ENCODE peak calls at places on chromosomes 6 and 20, in ten cellular contexts. H is IMR-90, C is breast epithelium, R is fibroblast of lung, T is dorsolateral prefrontal cortex, F is AG04450, Y is PC-9, E is sigmoid colon, X is thoracic aorta, V is epithelial cell of esophagus. D is an unnamed sample.

GRCh38 chr20:2116170-2116940 is 14.7 kb downstream of the STK35 start:
- DNase-seq in H (no peak), C (no peak), R (no peak), T (no peak), F (no peak), Y (no peak), E (no peak), X (no peak), V (no peak), D (no peak)

GRCh38 chr6:17585766-17586502 is 14.2 kb upstream of the FAM8A1 start:
- DNase-seq in H (no peak), C (no peak), R (no peak), T (no peak), F (no peak), Y (no peak), E (no peak), X (no peak), V (peak; percentile 53), D (no peak)

GRCh38 chr20:12044969-12045368 is 127.3 kb downstream of the BTBD3 start:
- DNase-seq in H (no peak), C (no peak), R (no peak), T (no peak), F (no peak), Y (no peak), E (no peak), X (no peak), V (no peak), D (no peak)

GRCh38 chr6:26520088-26520839 is 17.9 kb upstream of the HMGN4 start:
- DNase-seq in H (no peak), C (no peak), R (no peak), T (no peak), F (no peak), Y (no peak), E (peak; percentile 84), X (no peak), V (no peak), D (no peak)

GRCh38 chr6:4676016-4676415 is 100.2 kb upstream of the CDYL start:
- DNase-seq in H (no peak), C (no peak), R (no peak), T (no peak), F (no peak), Y (no peak), E (no peak), X (no peak), V (no peak), D (no peak)

GRCh38 chr6:48835421-48835958 is 627.6 kb downstream of the MMUT start:
- DNase-seq in H (no peak), C (no peak), R (peak; percentile 62), T (no peak), F (no peak), Y (peak; percentile 13), E (no peak), X (no peak), V (no peak), D (peak; percentile 47)

GRCh38 chr6:116278853-116279231 is 888 bp downstream of the TSPYL1 start:
- DNase-seq in H (peak; percentile 39), C (no peak), R (peak; percentile 58), T (no peak), F (no peak), Y (no peak), E (peak; percentile 88), X (no peak), V (peak; percentile 35), D (peak; percentile 59)

GRCh38 chr20:17498641-17499040 is 32.5 kb downstream of the BFSP1 start:
- DNase-seq in H (no peak), C (peak; percentile 3), R (no peak), T (no peak), F (no peak), Y (no peak), E (peak; percentile 35), X (no peak), V (peak; percentile 3), D (no peak)

GRCh38 chr20:58481541-58482021 is 33.6 kb downstream of the APCDD1L start:
- DNase-seq in H (no peak), C (no peak), R (peak; percentile 59), T (no peak), F (no peak), Y (peak; percentile 49), E (no peak), X (no peak), V (peak; percentile 46), D (peak; percentile 32)

GRCh38 chr6:3731700-3732099 is 19.8 kb downstream of the PXDC1 start:
- DNase-seq in H (no peak), C (peak; percentile 52), R (no peak), T (no peak), F (no peak), Y (no peak), E (no peak), X (no peak), V (no peak), D (no peak)

GRCh38 chr6:43910149-43910637 is 140.2 kb downstream of the VEGFA start:
- DNase-seq in H (no peak), C (no peak), R (no peak), T (no peak), F (no peak), Y (no peak), E (no peak), X (no peak), V (no peak), D (no peak)

GRCh38 chr6:154726887-154727286 is 6.3 kb upstream of the SCAF8 start:
- DNase-seq in H (no peak), C (no peak), R (no peak), T (no peak), F (no peak), Y (no peak), E (no peak), X (no peak), V (no peak), D (no peak)

GRCh38 chr6:47964994-47965393 is 146.0 kb downstream of the PTCHD4 start:
- DNase-seq in H (no peak), C (no peak), R (no peak), T (no peak), F (no peak), Y (no peak), E (no peak), X (no peak), V (no peak), D (no peak)

GRCh38 chr20:54043044-54043967 is 27.1 kb downstream of the BCAS1 start:
- DNase-seq in H (no peak), C (no peak), R (no peak), T (no peak), F (no peak), Y (no peak), E (no peak), X (no peak), V (peak; percentile 74), D (no peak)

GRCh38 chr6:75546401-75546800 is 52.8 kb upstream of the FILIP1 start:
- DNase-seq in H (peak; percentile 35), C (no peak), R (peak; percentile 64), T (no peak), F (no peak), Y (no peak), E (no peak), X (no peak), V (peak; percentile 35), D (peak; percentile 60)

GRCh38 chr6:152428126-152428525 is 209.0 kb downstream of the SYNE1 start:
- DNase-seq in H (peak; percentile 1), C (no peak), R (no peak), T (no peak), F (no peak), Y (no peak), E (no peak), X (no peak), V (peak; percentile 24), D (peak; percentile 63)

DNA sequence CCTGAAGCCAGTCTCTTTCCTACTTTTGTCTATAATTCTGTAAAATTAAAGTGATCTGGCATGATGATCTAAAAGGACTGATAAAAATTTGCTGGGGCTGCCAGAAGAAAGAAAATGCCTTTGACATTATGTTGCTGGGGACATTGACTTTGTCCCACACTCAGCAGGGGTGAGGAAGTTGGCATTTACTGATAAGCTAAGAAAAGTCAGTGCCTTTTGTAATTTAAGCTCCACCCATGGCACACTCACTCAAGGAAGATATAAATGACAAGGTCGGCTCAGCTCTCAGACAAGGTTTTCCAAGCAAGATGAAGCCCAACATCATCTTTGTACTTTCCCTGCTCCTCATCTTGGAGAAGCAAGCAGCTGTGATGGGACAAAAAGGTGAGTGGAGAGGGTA is at the start of gene SEMG1:
- DNase-seq in H (no peak), C (no peak), R (no peak), T (no peak), F (no peak), Y (no peak), E (no peak), X (no peak), V (no peak), D (no peak)
- H3K4me3 ChIP-seq in H (no peak within 1 kb of the TSS), C (no peak within 1 kb of the TSS), R (no peak within 1 kb of the TSS), T (no peak within 1 kb of the TSS), F (no peak within 1 kb of the TSS), Y (no peak within 1 kb of the TSS), E (no peak within 1 kb of the TSS), X (no peak within 1 kb of the TSS), V (no peak within 1 kb of the TSS), D (no peak within 1 kb of the TSS)

DNA sequence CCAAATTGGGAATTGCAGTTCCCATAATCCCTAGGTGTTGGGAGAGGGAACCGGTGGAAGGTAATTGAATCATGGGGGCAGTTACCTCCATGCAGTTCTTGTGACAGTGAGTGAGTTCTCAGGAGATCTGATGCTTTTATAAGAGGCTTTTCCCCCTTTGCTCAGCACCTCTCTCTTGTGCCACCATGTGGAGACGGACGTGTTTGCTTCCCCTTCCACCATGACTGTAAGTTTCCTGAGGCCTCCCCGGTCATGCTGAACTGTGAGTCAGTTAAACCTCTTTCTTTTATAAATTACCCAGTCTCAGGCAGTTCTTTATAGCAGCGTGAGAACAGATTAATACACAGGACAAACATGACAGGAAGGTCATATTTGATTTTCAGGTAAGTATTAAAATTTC is 25.3 kb upstream of the HECA start:
- DNase-seq in H (peak; percentile 12), C (no peak), R (peak; percentile 35), T (no peak), F (no peak), Y (no peak), E (no peak), X (no peak), V (no peak), D (peak; percentile 27)
- TF ChIP-seq CTCF in H (peak; percentile 20), C (no peak), R (peak; percentile 40), T (no peak), F (peak; percentile 38), Y (no peak), E (no peak), X (no peak), V (no peak), D (peak; percentile 8)

GRCh38 chr6:8973395-8973794 is 538.0 kb upstream of the SLC35B3 start:
- DNase-seq in H (no peak), C (no peak), R (no peak), T (no peak), F (no peak), Y (no peak), E (no peak), X (no peak), V (no peak), D (no peak)
- H3K4me3 ChIP-seq in H (no peak overlapping the region), C (no peak overlapping the region), R (no peak overlapping the region), T (no peak overlapping the region), F (no peak overlapping the region), Y (no peak overlapping the region), E (no peak overlapping the region), X (no peak overlapping the region), V (no peak overlapping the region), D (no peak overlapping the region)

DNA sequence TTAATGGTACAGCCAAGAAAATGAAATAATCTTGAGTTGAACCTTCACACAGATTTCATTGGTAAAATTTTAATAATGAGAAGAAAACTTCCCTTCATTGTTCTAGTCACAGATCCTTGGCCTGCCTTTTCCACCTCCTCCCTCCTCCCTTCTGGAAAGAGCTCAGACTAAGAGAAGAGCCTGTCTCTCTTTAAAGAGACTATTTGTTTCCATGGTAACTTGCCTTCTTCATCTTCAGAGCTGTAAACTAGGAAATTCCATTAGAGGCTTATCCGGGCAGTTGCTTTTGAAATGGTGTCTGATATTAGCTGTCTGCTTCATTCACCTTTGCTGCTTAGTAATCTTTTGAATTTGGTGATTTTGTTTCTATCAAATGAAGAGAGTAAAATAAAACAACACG is 96.8 kb downstream of the MAP3K7 start:
- DNase-seq in H (no peak), C (no peak), R (no peak), T (no peak), F (no peak), Y (no peak), E (no peak), X (no peak), V (no peak), D (no peak)
- TF ChIP-seq CTCF in H (no peak), C (no peak), R (no peak), T (no peak), F (no peak), Y (no peak), E (no peak), X (no peak), V (no peak), D (no peak)

D was measured in fibroblast of the aortic adventitia.